ENCODE peak calls at places on chromosomes 4 and X, in six cellular contexts. One of them, this sample, is unnamed.

GRCh38 chr4:27000820-27001219 is 140.2 kb downstream of the STIM2 start:
- DNase-seq in NCI-H69: peak
- DNase-seq in mucosa of descending colon: no peak
- DNase-seq in NCI-H1105: no peak
- DNase-seq in lung microvascular endothelial cell: no peak
- DNase-seq in MM.1S: peak
- DNase-seq in this sample: no peak

GRCh38 chr4:89539797-89540711 is 232.5 kb upstream of the GPRIN3 start:
- DNase-seq in NCI-H69: peak
- DNase-seq in mucosa of descending colon: no peak
- DNase-seq in NCI-H1105: no peak
- DNase-seq in lung microvascular endothelial cell: peak
- DNase-seq in MM.1S: no peak
- DNase-seq in this sample: no peak

GRCh38 chr4:114026447-114026846 is 47.0 kb upstream of the ARSJ start:
- DNase-seq in NCI-H69: peak
- DNase-seq in mucosa of descending colon: no peak
- DNase-seq in NCI-H1105: peak
- DNase-seq in lung microvascular endothelial cell: no peak
- DNase-seq in MM.1S: no peak
- DNase-seq in this sample: no peak

GRCh38 chrX:44975666-44976263 is 102.8 kb downstream of the KDM6A start:
- DNase-seq in NCI-H69: peak
- DNase-seq in mucosa of descending colon: no peak
- DNase-seq in NCI-H1105: no peak
- DNase-seq in lung microvascular endothelial cell: no peak
- DNase-seq in MM.1S: no peak
- DNase-seq in this sample: no peak

GRCh38 chr4:139530833-139531427 is 25.1 kb downstream of the SETD7 start:
- DNase-seq in NCI-H69: peak
- DNase-seq in mucosa of descending colon: no peak
- DNase-seq in NCI-H1105: peak
- DNase-seq in lung microvascular endothelial cell: peak
- DNase-seq in MM.1S: peak
- DNase-seq in this sample: no peak

GRCh38 chrX:38755319-38755718 is 45.9 kb upstream of the MID1IP1 start:
- DNase-seq in NCI-H69: no peak
- DNase-seq in mucosa of descending colon: no peak
- DNase-seq in NCI-H1105: no peak
- DNase-seq in lung microvascular endothelial cell: no peak
- DNase-seq in MM.1S: peak
- DNase-seq in this sample: no peak

GRCh38 chr4:118904935-118905334 is 16.3 kb downstream of the SYNPO2 start:
- DNase-seq in NCI-H69: peak
- DNase-seq in mucosa of descending colon: no peak
- DNase-seq in NCI-H1105: no peak
- DNase-seq in lung microvascular endothelial cell: peak
- DNase-seq in MM.1S: no peak
- DNase-seq in this sample: no peak

GRCh38 chr4:27887646-27888045 is 1027.0 kb downstream of the STIM2 start:
- DNase-seq in NCI-H69: no peak
- DNase-seq in mucosa of descending colon: no peak
- DNase-seq in NCI-H1105: no peak
- DNase-seq in lung microvascular endothelial cell: no peak
- DNase-seq in MM.1S: no peak
- DNase-seq in this sample: no peak

GRCh38 chr4:166594326-166594946 is 639.9 kb downstream of the SPOCK3 start:
- DNase-seq in NCI-H69: peak
- DNase-seq in mucosa of descending colon: no peak
- DNase-seq in NCI-H1105: peak
- DNase-seq in lung microvascular endothelial cell: peak
- DNase-seq in MM.1S: peak
- DNase-seq in this sample: peak

GRCh38 chr4:128279624-128280225 is 7.9 kb downstream of the PGRMC2 start:
- DNase-seq in NCI-H69: no peak
- DNase-seq in mucosa of descending colon: no peak
- DNase-seq in NCI-H1105: no peak
- DNase-seq in lung microvascular endothelial cell: no peak
- DNase-seq in MM.1S: no peak
- DNase-seq in this sample: no peak

GRCh38 chr4:153483432-153484418 is 17.6 kb downstream of the TMEM131L start:
- DNase-seq in NCI-H69: peak
- DNase-seq in mucosa of descending colon: no peak
- DNase-seq in NCI-H1105: peak
- DNase-seq in lung microvascular endothelial cell: peak
- DNase-seq in MM.1S: no peak
- DNase-seq in this sample: peak

GRCh38 chrX:120560405-120560841 is 339 bp downstream of the CUL4B start:
- DNase-seq in NCI-H69: peak
- DNase-seq in mucosa of descending colon: peak
- DNase-seq in NCI-H1105: peak
- DNase-seq in lung microvascular endothelial cell: peak
- DNase-seq in MM.1S: peak
- DNase-seq in this sample: peak

GRCh38 chrX:41180194-41180902 is 95.1 kb downstream of the USP9X start:
- DNase-seq in NCI-H69: peak
- DNase-seq in mucosa of descending colon: no peak
- DNase-seq in NCI-H1105: peak
- DNase-seq in lung microvascular endothelial cell: peak
- DNase-seq in MM.1S: peak
- DNase-seq in this sample: peak

This sample was measured in dermis microvascular lymphatic vessel endothelial cell.